ENCODE peak calls at places on chromosomes 13 and 19, in ten cellular contexts. I is activated CD4-positive, alpha-beta T cell treated with anti-CD3 and anti-CD28 coated beads, Interleukin-2, amount 10 ng/mL, durations not matched to agents 7 days and 5 days; L is hippocampal formation; Z is HTR-8/SVneo; P is NCI-H1436; O is lower leg skin; C is coronary artery; H is GM04503; D is COR-L47; M is NCI-H2171. V is an unnamed sample.
A peak's percentile ranks its signal among the peaks of the same experiment; 100 is the strongest.

GRCh38 chr13:75675421-75675820 is 39.3 kb downstream of the LMO7 start:
- DNase-seq in P (no peak), D (no peak), I (no peak), C (no peak), L (no peak), O (no peak), H (no peak), M (no peak), Z (no peak), V (no peak)

GRCh38 chr19:45468159-45468651 is 409 bp downstream of the FOSB start:
- DNase-seq in D (no peak), C (peak; percentile 86), L (no peak), O (no peak), M (no peak), H (no peak), I (peak; percentile 65), P (no peak), Z (no peak), V (no peak)

GRCh38 chr19:43078311-43078710 is 4.2 kb downstream of the PSG2 start:
- DNase-seq in D (no peak), P (no peak), C (no peak), O (no peak), Z (peak; percentile 43), M (no peak), H (peak; percentile 80), I (no peak), L (no peak), V (no peak)

GRCh38 chr19:17576758-17577532 is 21.5 kb downstream of the COLGALT1 start:
- DNase-seq in M (no peak), C (no peak), P (peak; percentile 28), D (no peak), O (peak; percentile 37), Z (no peak), L (no peak), H (no peak), I (peak; percentile 20), V (peak; percentile 62)

GRCh38 chr19:47865166-47865565 is 6.1 kb downstream of the TPRX2 start:
- DNase-seq in D (no peak), H (no peak), O (no peak), L (no peak), M (no peak), I (no peak), C (no peak), P (no peak), Z (no peak), V (no peak)

GRCh38 chr19:57664269-57665127 is 4.2 kb upstream of the ZSCAN4 start:
- DNase-seq in H (no peak), L (peak; percentile 2), M (peak; percentile 13), Z (peak; percentile 55), C (no peak), I (no peak), P (peak; percentile 13), D (no peak), O (no peak), V (no peak)

GRCh38 chr19:48466571-48467325 is 2.4 kb upstream of the CYTH2 start:
- DNase-seq in P (no peak), C (no peak), H (no peak), I (no peak), Z (no peak), L (no peak), O (no peak), D (no peak), M (no peak), V (no peak)

GRCh38 chr19:46840157-46840942 is 10.3 kb downstream of the AP2S1 start:
- DNase-seq in H (no peak), I (peak; percentile 58), P (peak; percentile 59), C (no peak), Z (no peak), D (peak; percentile 43), L (peak; percentile 11), O (no peak), M (peak; percentile 80), V (no peak)

GRCh38 chr19:30696514-30696913 is 324.3 kb downstream of the ZNF536 start:
- DNase-seq in H (no peak), I (peak; percentile 22), D (no peak), L (no peak), Z (no peak), M (no peak), O (no peak), P (no peak), C (no peak), V (no peak)

GRCh38 chr13:52686381-52686780 is 33.7 kb downstream of the SUGT1 start:
- DNase-seq in Z (no peak), L (no peak), C (no peak), H (no peak), D (no peak), O (no peak), M (no peak), P (no peak), I (no peak), V (no peak)

GRCh38 chr13:45875951-45876350 is 24.4 kb upstream of the SIAH3 start:
- DNase-seq in I (no peak), H (no peak), P (no peak), M (no peak), O (no peak), L (no peak), Z (no peak), C (no peak), D (no peak), V (no peak)

GRCh38 chr19:6287269-6287885 is 7.6 kb upstream of the MLLT1 start:
- DNase-seq in D (no peak), H (no peak), O (no peak), Z (no peak), C (no peak), L (no peak), I (no peak), P (no peak), M (no peak), V (no peak)

GRCh38 chr13:37289212-37289935 is 183.9 kb upstream of the CSNK1A1L start:
- DNase-seq in Z (no peak), H (no peak), C (no peak), L (no peak), D (no peak), M (no peak), P (no peak), O (no peak), I (no peak), V (no peak)

GRCh38 chr13:94558721-94559120 is 37.2 kb downstream of the TGDS start:
- DNase-seq in C (no peak), Z (no peak), H (no peak), I (peak; percentile 43), O (no peak), D (no peak), M (no peak), L (no peak), P (no peak), V (no peak)

GRCh38 chr19:55225415-55225958 is 3.1 kb downstream of the TMEM86B start:
- DNase-seq in H (no peak), P (no peak), O (no peak), L (no peak), C (no peak), I (no peak), D (no peak), M (no peak), Z (no peak), V (no peak)

GRCh38 chr13:99797716-99798115 is 173.9 kb downstream of the ZIC5 start:
- DNase-seq in H (no peak), O (no peak), M (no peak), I (no peak), D (peak; percentile 92), Z (no peak), C (no peak), L (no peak), P (no peak), V (no peak)

GRCh38 chr19:3369337-3370213 is 3.2 kb downstream of the NFIC start:
- DNase-seq in C (peak; percentile 87), M (no peak), P (no peak), I (no peak), L (no peak), O (no peak), Z (no peak), H (no peak), D (no peak), V (no peak)

GRCh38 chr19:49638360-49638759 is 1.6 kb downstream of the RRAS start:
- DNase-seq in C (no peak), H (peak; percentile 24), Z (no peak), M (no peak), L (no peak), P (no peak), I (no peak), O (no peak), D (no peak), V (no peak)

GRCh38 chr13:95201814-95202521 is 99.3 kb downstream of the ABCC4 start:
- DNase-seq in O (no peak), H (no peak), M (no peak), Z (no peak), L (no peak), C (no peak), D (no peak), I (no peak), P (no peak), V (no peak)